ENCODE peak calls at places on chromosome 2, in four cellular contexts. C, F, Q and L are unnamed samples.

GRCh38 chr2:54329482-54330225 is 73.6 kb upstream of the TSPYL6 start:
- DNase-seq in F (no peak), C (no peak), Q (peak), L (no peak)

GRCh38 chr2:173232956-173233744 is 121.5 kb upstream of the CDCA7 start:
- DNase-seq in Q (no peak), F (no peak), C (no peak), L (no peak)

GRCh38 chr2:134120718-134121630 is 132.9 kb upstream of the MGAT5 start:
- DNase-seq in Q (no peak), C (peak), F (no peak), L (peak)

GRCh38 chr2:59462418-59463197 is 1090.8 kb downstream of the BCL11A start:
- DNase-seq in C (no peak), Q (no peak), F (no peak), L (no peak)

GRCh38 chr2:227324671-227325055 is 388 bp upstream of the MFF start:
- DNase-seq in Q (no peak), F (no peak), C (peak), L (peak)

GRCh38 chr2:199581935-199582336 is 124.2 kb upstream of the SATB2 start:
- DNase-seq in Q (no peak), F (no peak), C (no peak), L (no peak)

GRCh38 chr2:58620127-58620526 is 379.0 kb upstream of the FANCL start:
- DNase-seq in F (no peak), C (no peak), Q (no peak), L (no peak)

GRCh38 chr2:16320716-16321115 is 344.9 kb downstream of the CYRIA start:
- DNase-seq in C (no peak), F (no peak), Q (no peak), L (no peak)

GRCh38 chr2:33275689-33276444 is 200.6 kb upstream of the RASGRP3 start:
- DNase-seq in C (peak), Q (peak), F (no peak), L (no peak)

GRCh38 chr2:200585730-200586643 is at the start of gene AOX1:
- DNase-seq in C (no peak), F (no peak), Q (peak), L (peak)

GRCh38 chr2:227848586-227848985 is 22.8 kb upstream of the DAW1 start:
- DNase-seq in F (peak), Q (no peak), C (no peak), L (no peak)

GRCh38 chr2:5322414-5322813 is 369.8 kb upstream of the SOX11 start:
- DNase-seq in F (no peak), C (no peak), Q (no peak), L (no peak)

GRCh38 chr2:43853141-43854081 is 14.6 kb downstream of the ABCG8 start:
- DNase-seq in F (no peak), Q (no peak), C (no peak), L (no peak)

GRCh38 chr2:18987592-18988073 is 370.8 kb downstream of the OSR1 start:
- DNase-seq in F (no peak), C (no peak), Q (peak), L (no peak)

GRCh38 chr2:225756198-225756597 is 356.7 kb downstream of the NYAP2 start:
- DNase-seq in F (no peak), C (no peak), Q (no peak), L (no peak)

GRCh38 chr2:40097691-40098376 is 318.8 kb upstream of the THUMPD2 start:
- DNase-seq in F (no peak), Q (no peak), C (no peak), L (no peak)

GRCh38 chr2:100713106-100713505 is 106.8 kb upstream of the NPAS2 start:
- DNase-seq in C (no peak), Q (no peak), F (no peak), L (no peak)

GRCh38 chr2:29808321-29808720 is 113.1 kb downstream of the ALK start:
- DNase-seq in Q (no peak), F (no peak), C (no peak), L (no peak)

GRCh38 chr2:196274387-196274809 is 103.0 kb upstream of the STK17B start:
- DNase-seq in Q (no peak), C (no peak), F (no peak), L (no peak)

GRCh38 chr2:145909175-145909574 is 1389.3 kb upstream of the ZEB2 start:
- DNase-seq in Q (no peak), F (no peak), C (no peak), L (no peak)

GRCh38 chr2:177740718-177741117 is 331.9 kb downstream of the PDE11A start:
- DNase-seq in Q (no peak), C (no peak), F (no peak), L (no peak)

GRCh38 chr2:36562973-36563532 is 34.9 kb downstream of the FEZ2 start:
- DNase-seq in F (no peak), C (no peak), Q (peak), L (no peak)

GRCh38 chr2:97707428-97708380 is 5.7 kb upstream of the ZAP70 start:
- DNase-seq in C (no peak), F (no peak), Q (no peak), L (no peak)

GRCh38 chr2:64454316-64455030 is 511 bp downstream of the LGALSL start:
- DNase-seq in F (no peak), Q (no peak), C (peak), L (no peak)

GRCh38 chr2:202278944-202279343 is 13.4 kb downstream of the NOP58 start:
- DNase-seq in C (no peak), Q (peak), F (no peak), L (no peak)

GRCh38 chr2:10019174-10019971 is 24.0 kb upstream of the KLF11 start:
- DNase-seq in F (no peak), Q (peak), C (no peak), L (no peak)

GRCh38 chr2:7010376-7010775 is 93.2 kb downstream of the RNF144A start:
- DNase-seq in F (no peak), Q (no peak), C (no peak), L (no peak)

GRCh38 chr2:64699712-64700111 is 46.0 kb upstream of the SERTAD2 start:
- DNase-seq in F (peak), C (no peak), Q (no peak), L (no peak)

GRCh38 chr2:100394111-100394641 is 23.3 kb downstream of the CHST10 start:
- DNase-seq in F (peak), C (no peak), Q (no peak), L (no peak)

GRCh38 chr2:222892321-222892720 is 31.5 kb downstream of the ACSL3 start:
- DNase-seq in F (no peak), Q (no peak), C (no peak), L (no peak)

GRCh38 chr2:226031962-226032441 is 632.5 kb downstream of the NYAP2 start:
- DNase-seq in C (no peak), Q (peak), F (no peak), L (no peak)

GRCh38 chr2:231382116-231382515 is 13.4 kb upstream of the B3GNT7 start:
- DNase-seq in Q (no peak), F (no peak), C (no peak), L (no peak)

GRCh38 chr2:231385429-231385828 is 10.1 kb upstream of the B3GNT7 start:
- DNase-seq in Q (no peak), C (no peak), F (no peak), L (no peak)

GRCh38 chr2:231383701-231384435 is 11.6 kb upstream of the B3GNT7 start:
- DNase-seq in C (no peak), Q (no peak), F (no peak), L (no peak)

GRCh38 chr2:231386446-231386845 is 9.1 kb upstream of the B3GNT7 start:
- DNase-seq in C (no peak), F (no peak), Q (no peak), L (no peak)

DNA sequence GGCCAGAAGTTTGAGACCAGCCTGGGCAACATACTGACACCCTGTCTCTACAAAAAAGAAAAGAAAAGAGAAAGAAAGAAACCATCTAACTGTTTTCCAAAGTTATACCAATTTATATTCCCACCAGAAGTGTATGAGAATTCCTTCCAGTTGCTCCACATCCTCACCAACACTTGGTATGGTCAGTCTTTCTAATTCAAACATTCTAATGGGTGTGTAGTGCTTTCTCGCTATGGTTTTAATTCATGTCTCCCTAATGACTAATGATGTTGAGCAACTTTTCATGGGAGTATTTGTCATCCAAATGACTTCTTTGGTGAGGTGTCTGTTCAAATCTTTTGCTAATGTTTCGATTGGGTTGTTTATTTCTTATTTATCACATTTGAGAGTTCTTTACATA is 10.5 kb upstream of the B3GNT7 start:
- DNase-seq in Q (no peak), C (no peak), F (no peak), L (no peak)
- TF ChIP-seq HDAC6 in Q (no peak), C (no peak), F (no peak), L (no peak)

GRCh38 chr2:120803085-120803484 is 67.4 kb downstream of the GLI2 start:
- DNase-seq in C (no peak), Q (no peak), F (no peak), L (no peak)

GRCh38 chr2:120802161-120802560 is 66.5 kb downstream of the GLI2 start:
- DNase-seq in C (no peak), F (no peak), Q (no peak), L (no peak)

GRCh38 chr2:120805011-120805410 is 69.3 kb downstream of the GLI2 start:
- DNase-seq in F (no peak), C (no peak), Q (no peak), L (no peak)

GRCh38 chr2:120804446-120804845 is 68.8 kb downstream of the GLI2 start:
- DNase-seq in Q (no peak), C (no peak), F (no peak), L (no peak)

GRCh38 chr2:120803764-120804335 is 68.2 kb downstream of the GLI2 start:
- DNase-seq in Q (no peak), F (no peak), C (no peak), L (no peak)
- TF ChIP-seq HDAC6 in Q (no peak), F (no peak), C (no peak), L (no peak)

DNA sequence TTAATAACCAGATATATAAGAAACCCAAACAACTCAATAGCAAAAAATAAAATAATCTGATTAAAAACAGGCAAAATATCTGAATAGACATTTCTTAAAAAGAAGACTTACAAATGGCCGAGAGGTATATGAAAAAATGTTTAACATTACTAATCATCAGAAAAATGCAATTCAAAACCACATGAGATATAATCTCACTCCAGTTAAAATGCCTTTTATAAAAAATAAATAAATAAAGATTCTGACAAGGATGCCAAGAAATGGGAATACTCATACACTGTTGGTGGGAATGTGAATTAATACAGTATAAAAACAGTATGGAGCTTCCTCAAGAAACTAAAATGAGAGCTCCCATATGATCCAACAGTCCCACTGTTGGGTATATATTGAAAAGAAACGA is 33.9 kb upstream of the BMP10 start:
- DNase-seq in Q (no peak), F (no peak), C (no peak), L (no peak)
- TF ChIP-seq HDAC6 in Q (no peak), F (no peak), C (no peak), L (no peak)

GRCh38 chr2:101820519-101820918 is 123.0 kb downstream of the MAP4K4 start:
- DNase-seq in F (no peak), C (peak), Q (no peak), L (no peak)

GRCh38 chr2:101816598-101816997 is 119.1 kb downstream of the MAP4K4 start:
- DNase-seq in C (no peak), F (no peak), Q (no peak), L (no peak)

GRCh38 chr2:101821059-101821805 is 123.7 kb downstream of the MAP4K4 start:
- DNase-seq in Q (no peak), C (no peak), F (no peak), L (no peak)

GRCh38 chr2:101817488-101817887 is 120.0 kb downstream of the MAP4K4 start:
- DNase-seq in Q (no peak), F (no peak), C (no peak), L (no peak)

GRCh38 chr2:101818531-101819451 is 121.3 kb downstream of the MAP4K4 start:
- DNase-seq in F (no peak), Q (peak), C (no peak), L (no peak)
- TF ChIP-seq HDAC6 in F (no peak), Q (no peak), C (no peak), L (no peak)

GRCh38 chr2:203786912-203787311 is 80.5 kb downstream of the CD28 start:
- DNase-seq in C (no peak), Q (peak), F (no peak), L (no peak)

GRCh38 chr2:203787954-203788353 is 79.6 kb upstream of the CTLA4 start:
- DNase-seq in F (no peak), C (no peak), Q (peak), L (no peak)

GRCh38 chr2:203783496-203784203 is 77.2 kb downstream of the CD28 start:
- DNase-seq in Q (peak), C (no peak), F (no peak), L (no peak)

GRCh38 chr2:203777030-203777429 is 70.6 kb downstream of the CD28 start:
- DNase-seq in F (no peak), C (no peak), Q (no peak), L (no peak)

GRCh38 chr2:203782262-203782976 is 76.0 kb downstream of the CD28 start:
- DNase-seq in F (no peak), C (peak), Q (peak), L (peak)
- TF ChIP-seq HDAC6 in F (no peak), C (no peak), Q (no peak), L (no peak)